ENCODE peak calls at places on chromosome 2, in five cellular contexts. M is OCI-LY7, O is endothelial cell of umbilical vein, B is GM23338, D is K562. E is an unnamed sample.

GRCh38 chr2:121955313-121956211 is 200.1 kb downstream of the TSN start:
- DNase-seq in M (no peak), O (no peak), B (no peak), D (no peak), E (no peak)

GRCh38 chr2:98470851-98471255 is 26.2 kb downstream of the INPP4A start:
- DNase-seq in M (no peak), O (no peak), B (no peak), D (no peak), E (no peak)

GRCh38 chr2:230640540-230641011 is 72.1 kb upstream of the CAB39 start:
- DNase-seq in M (no peak), O (no peak), B (no peak), D (no peak), E (no peak)

GRCh38 chr2:86480105-86480504 is 38.9 kb downstream of the KDM3A start:
- DNase-seq in M (no peak), O (peak; percentile 72), B (no peak), D (no peak), E (no peak)

GRCh38 chr2:142515493-142515892 is 362.0 kb upstream of the KYNU start:
- DNase-seq in M (no peak), O (no peak), B (no peak), D (no peak), E (no peak)

GRCh38 chr2:113829270-113829669 is 60.6 kb upstream of the ACTR3 start:
- DNase-seq in M (no peak), O (no peak), B (no peak), D (no peak), E (no peak)

GRCh38 chr2:109679627-109680026 is 65.5 kb downstream of the SOWAHC start:
- DNase-seq in M (no peak), O (no peak), B (peak; percentile 24), D (no peak), E (no peak)

GRCh38 chr2:10392100-10392499 is 56.0 kb downstream of the ODC1 start:
- DNase-seq in M (no peak), O (no peak), B (no peak), D (no peak), E (no peak)

GRCh38 chr2:47313141-47313691 is 89.7 kb upstream of the MSH2 start:
- DNase-seq in M (no peak), O (no peak), B (peak; percentile 48), D (peak; percentile 61), E (no peak)

GRCh38 chr2:23009545-23010149 is 375.3 kb upstream of the KLHL29 start:
- DNase-seq in M (no peak), O (no peak), B (no peak), D (no peak), E (peak; percentile 9)

GRCh38 chr2:129872438-129872837 is 107.0 kb upstream of the RAB6C start:
- DNase-seq in M (no peak), O (no peak), B (no peak), D (no peak), E (no peak)

GRCh38 chr2:64695656-64696310 is 42.1 kb upstream of the SERTAD2 start:
- DNase-seq in M (no peak), O (peak; percentile 72), B (no peak), D (no peak), E (no peak)

GRCh38 chr2:216618785-216619184 is 14.4 kb upstream of the IGFBP2 start:
- DNase-seq in M (no peak), O (no peak), B (peak; percentile 50), D (no peak), E (no peak)

GRCh38 chr2:80326214-80326613 is 21.7 kb upstream of the LRRTM1 start:
- DNase-seq in M (peak; percentile 40), O (no peak), B (peak; percentile 64), D (peak; percentile 12), E (peak; percentile 27)

GRCh38 chr2:40639294-40639693 is 187.4 kb upstream of the SLC8A1 start:
- DNase-seq in M (no peak), O (no peak), B (no peak), D (no peak), E (no peak)

GRCh38 chr2:160742679-160743078 is 249.1 kb upstream of the RBMS1 start:
- DNase-seq in M (no peak), O (no peak), B (no peak), D (no peak), E (no peak)

GRCh38 chr2:60152226-60152833 is 401.1 kb downstream of the BCL11A start:
- DNase-seq in M (peak; percentile 61), O (no peak), B (peak; percentile 82), D (peak; percentile 51), E (peak; percentile 11)

GRCh38 chr2:16774091-16774490 is 108.5 kb upstream of the CYRIA start:
- DNase-seq in M (no peak), O (no peak), B (peak; percentile 40), D (no peak), E (peak; percentile 53)

GRCh38 chr2:229240984-229241491 is 30.0 kb downstream of the PID1 start:
- DNase-seq in M (no peak), O (no peak), B (no peak), D (no peak), E (peak; percentile 21)

GRCh38 chr2:6181525-6182270 is 489.5 kb downstream of the SOX11 start:
- DNase-seq in M (no peak), O (no peak), B (no peak), D (no peak), E (peak; percentile 98)

GRCh38 chr2:38515155-38516074 is 87.3 kb downstream of the HNRNPLL start:
- DNase-seq in M (no peak), O (no peak), B (no peak), D (peak; percentile 68), E (peak; percentile 86)
- H2AFZ ChIP-seq in M (no peak overlapping the region), O (no peak overlapping the region), B (peak overlapping the region; percentile 92), D (peak overlapping the region; percentile 84), E (peak overlapping the region; percentile 75)

GRCh38 chr2:209938906-209939305 is 63.5 kb upstream of the RPE start:
- DNase-seq in M (no peak), O (no peak), B (no peak), D (no peak), E (no peak)

GRCh38 chr2:209936106-209936663 is 66.3 kb upstream of the RPE start:
- DNase-seq in M (peak; percentile 1), O (no peak), B (no peak), D (no peak), E (peak; percentile 13)

GRCh38 chr2:209940923-209941322 is 61.5 kb upstream of the RPE start:
- DNase-seq in M (no peak), O (no peak), B (no peak), D (no peak), E (no peak)

GRCh38 chr2:209933499-209934458 is 68.7 kb upstream of the RPE start:
- DNase-seq in M (no peak), O (peak; percentile 73), B (no peak), D (no peak), E (peak; percentile 94)

DNA sequence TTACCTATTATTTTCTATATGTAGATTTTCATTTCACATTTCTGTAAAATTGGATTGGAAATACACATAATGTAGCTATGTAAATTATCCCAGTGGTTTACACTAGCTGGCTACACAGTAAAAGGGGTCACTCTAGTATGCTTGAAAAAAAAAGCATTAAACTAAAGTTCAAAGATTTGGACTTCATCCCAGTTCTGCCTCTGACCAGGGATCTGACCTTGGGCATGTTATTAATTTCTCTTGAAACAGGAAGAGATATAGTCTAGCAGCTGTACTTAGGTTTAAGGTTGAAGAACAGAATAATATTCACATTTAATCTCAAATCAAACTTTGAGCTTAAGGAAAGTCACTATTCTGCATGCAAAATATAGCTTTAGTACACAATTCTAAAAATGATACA is 64.5 kb upstream of the RPE start:
- DNase-seq in M (no peak), O (peak; percentile 54), B (no peak), D (no peak), E (peak; percentile 20)
- H2AFZ ChIP-seq in M (no peak overlapping the region), O (no peak overlapping the region), B (no peak overlapping the region), D (no peak overlapping the region), E (no peak overlapping the region)

GRCh38 chr2:112818094-112818902 is 18.3 kb downstream of the IL1B start:
- DNase-seq in M (no peak), O (peak; percentile 46), B (no peak), D (no peak), E (peak; percentile 36)
- H2AFZ ChIP-seq in M (no peak overlapping the region), O (no peak overlapping the region), B (peak overlapping the region; percentile 87), D (no peak overlapping the region), E (no peak overlapping the region)

GRCh38 chr2:171389325-171389724 is 44.5 kb downstream of the METTL8 start:
- DNase-seq in M (peak; percentile 76), O (no peak), B (no peak), D (no peak), E (no peak)

GRCh38 chr2:171387052-171387451 is 46.7 kb downstream of the METTL8 start:
- DNase-seq in M (no peak), O (no peak), B (peak; percentile 18), D (no peak), E (no peak)

GRCh38 chr2:171391532-171391931 is 42.3 kb downstream of the METTL8 start:
- DNase-seq in M (no peak), O (no peak), B (no peak), D (no peak), E (no peak)

GRCh38 chr2:171390941-171391516 is 42.8 kb downstream of the METTL8 start:
- DNase-seq in M (no peak), O (peak; percentile 85), B (no peak), D (no peak), E (peak; percentile 74)

GRCh38 chr2:171389780-171390179 is 44.0 kb downstream of the METTL8 start:
- DNase-seq in M (peak; percentile 49), O (no peak), B (no peak), D (no peak), E (no peak)
- H2AFZ ChIP-seq in M (peak overlapping the region; percentile 6), O (no peak overlapping the region), B (no peak overlapping the region), D (no peak overlapping the region), E (no peak overlapping the region)

GRCh38 chr2:55119711-55120487 is 69.6 kb upstream of the RTN4 start:
- DNase-seq in M (no peak), O (no peak), B (no peak), D (peak; percentile 15), E (peak; percentile 58)
- H2AFZ ChIP-seq in M (peak overlapping the region; percentile 83), O (no peak overlapping the region), B (peak overlapping the region; percentile 63), D (peak overlapping the region; percentile 74), E (peak overlapping the region; percentile 36)

DNA sequence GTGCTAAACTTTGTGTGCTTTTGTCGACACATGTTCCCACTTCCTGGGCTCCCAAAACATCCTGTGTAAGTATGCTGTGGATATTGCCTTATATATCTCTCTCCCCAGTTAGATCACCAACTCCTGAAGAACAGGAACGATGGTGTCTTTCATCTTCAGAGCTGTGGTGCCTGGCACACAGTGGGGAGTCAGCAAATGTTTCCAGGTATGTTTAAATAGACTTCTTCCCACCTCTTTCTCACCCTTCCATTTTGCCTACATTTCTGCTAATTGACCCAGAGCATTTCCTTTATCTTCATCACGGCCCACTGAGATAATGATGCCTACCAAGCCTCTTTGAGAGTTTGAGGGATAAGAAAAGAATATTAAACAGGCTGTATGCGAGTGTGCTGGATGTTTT is 60.7 kb downstream of the RND3 start:
- DNase-seq in M (no peak), O (no peak), B (no peak), D (no peak), E (no peak)
- H2AFZ ChIP-seq in M (no peak overlapping the region), O (no peak overlapping the region), B (no peak overlapping the region), D (no peak overlapping the region), E (no peak overlapping the region)

E was measured in fibroblast of lung.